ENCODE peak calls at places on chromosomes 11 and 22, in four cellular contexts. T is neuronal stem cell, R is mesenchymal stem cell, Z is fibroblast of lung. S is an unnamed sample. For H3K36me3, the result is how much of the 10 kb centered on the place peaks cover.

GRCh38 chr11:109184376-109184775 is 237.6 kb upstream of the C11orf87 start:
- DNase-seq in T (no peak), R (no peak), Z (no peak), S (no peak)

GRCh38 chr11:36628765-36629199 is 30.7 kb upstream of the RAG2 start:
- DNase-seq in T (no peak), R (no peak), Z (no peak), S (no peak)

GRCh38 chr11:123202723-123203122 is 7.7 kb upstream of the CLMP start:
- DNase-seq in T (no peak), R (peak), Z (no peak), S (no peak)

GRCh38 chr22:46046299-46046685 is 69.3 kb upstream of the WNT7B start:
- DNase-seq in T (no peak), R (no peak), Z (no peak), S (peak)

GRCh38 chr11:70737816-70738630 is 339.7 kb downstream of the CTTN start:
- DNase-seq in T (no peak), R (no peak), Z (no peak), S (peak)

GRCh38 chr11:47179655-47179991 is 2.9 kb upstream of the ARFGAP2 start:
- DNase-seq in T (peak), R (peak), Z (no peak), S (peak)

GRCh38 chr11:90556612-90557011 is 333.8 kb upstream of the CHORDC1 start:
- DNase-seq in T (no peak), R (no peak), Z (no peak), S (no peak)

GRCh38 chr11:1233351-1234053 is 10.6 kb downstream of the MUC5B start:
- DNase-seq in T (no peak), R (no peak), Z (no peak), S (peak)

GRCh38 chr22:36293606-36294292 is 40.8 kb downstream of the APOL1 start:
- DNase-seq in T (no peak), R (no peak), Z (no peak), S (peak)

GRCh38 chr11:86143429-86144030 is 74.6 kb upstream of the PICALM start:
- DNase-seq in T (no peak), R (no peak), Z (no peak), S (no peak)

GRCh38 chr22:22959147-22959827 is 71.7 kb downstream of the IGLL5 start:
- DNase-seq in T (peak), R (peak), Z (peak), S (peak)

GRCh38 chr11:128759597-128759996 is 65.7 kb downstream of the FLI1 start:
- DNase-seq in T (no peak), R (peak), Z (peak), S (peak)

GRCh38 chr11:95108159-95108611 is 18.5 kb downstream of the ENDOD1 start:
- DNase-seq in T (no peak), R (peak), Z (peak), S (peak)

GRCh38 chr11:95100856-95101507 is 11.3 kb downstream of the ENDOD1 start:
- DNase-seq in T (no peak), R (no peak), Z (no peak), S (no peak)

GRCh38 chr11:95104916-95105315 is 15.3 kb downstream of the ENDOD1 start:
- DNase-seq in T (no peak), R (no peak), Z (no peak), S (no peak)

GRCh38 chr11:95101935-95102334 is 12.3 kb downstream of the ENDOD1 start:
- DNase-seq in T (no peak), R (no peak), Z (no peak), S (no peak)

GRCh38 chr11:95104121-95104830 is 14.6 kb downstream of the ENDOD1 start:
- DNase-seq in T (no peak), R (no peak), Z (no peak), S (no peak)
- H3K4me2 ChIP-seq in T (no peak), R (no peak), Z (no peak), S (no peak)

GRCh38 chr22:29129644-29130201 is 56.9 kb downstream of the KREMEN1 start:
- DNase-seq in T (no peak), R (no peak), Z (no peak), S (no peak)
- H2AFZ ChIP-seq in T (no peak), R (no peak), Z (no peak), S (peak)

DNA sequence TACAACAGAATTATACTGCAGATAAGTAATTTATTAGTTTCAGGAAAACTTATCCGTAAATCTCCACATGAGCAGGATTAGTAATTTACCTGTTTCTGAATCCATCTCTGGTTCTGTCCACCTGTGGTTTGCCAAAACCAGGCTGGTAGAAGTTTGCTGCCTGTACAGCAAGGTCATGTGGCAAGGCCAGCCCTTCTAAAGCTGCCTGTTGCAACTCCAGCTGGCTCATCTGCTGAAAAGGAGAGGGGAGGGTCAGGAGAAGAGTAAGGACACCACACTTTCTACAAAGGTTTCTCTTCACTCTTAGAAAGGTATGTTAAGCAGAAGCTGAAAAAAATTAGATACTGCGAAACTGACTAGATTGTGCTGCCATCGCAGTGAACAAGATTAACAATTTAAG is 42.3 kb downstream of the EIF4ENIF1 start:
- DNase-seq in T (no peak), R (no peak), Z (no peak), S (no peak)
- H3K36me3 ChIP-seq in T (under half), R (half or more), Z (under half), S (half or more)

GRCh38 chr11:74557526-74557925 is 34.9 kb upstream of the POLD3 start:
- DNase-seq in T (no peak), R (no peak), Z (no peak), S (peak)
- H3K4me2 ChIP-seq in T (no peak), R (no peak), Z (no peak), S (no peak)

GRCh38 chr22:41780714-41781507 is 19.6 kb upstream of the CCDC134 start:
- DNase-seq in T (no peak), R (peak), Z (peak), S (no peak)
- H2AFZ ChIP-seq in T (peak), R (no peak), Z (peak), S (peak)

GRCh38 chr11:57798905-57799559 is 37.4 kb downstream of the CTNND1 start:
- DNase-seq in T (no peak), R (peak), Z (peak), S (no peak)
- H3K36me3 ChIP-seq in T (under half), R (half or more), Z (under half), S (under half)